ENCODE peak calls at places on chromosome 1, in ten cellular contexts. One of them, this sample, is unnamed.

GRCh38 chr1:203557390-203557789 is 63.4 kb downstream of the OPTC start:
- DNase-seq in HCT116: no peak
- DNase-seq in ovary: peak
- DNase-seq in brain microvascular endothelial cell: peak
- DNase-seq in HL-60: no peak
- DNase-seq in testis: no peak
- DNase-seq in astrocyte of the spinal cord: no peak
- DNase-seq in esophagus squamous epithelium: no peak
- DNase-seq in lower lobe of right lung: no peak
- DNase-seq in tibial nerve: no peak
- DNase-seq in this sample: peak

GRCh38 chr1:94296018-94296417 is 58.6 kb upstream of the ARHGAP29 start:
- DNase-seq in HCT116: no peak
- DNase-seq in ovary: no peak
- DNase-seq in brain microvascular endothelial cell: peak
- DNase-seq in HL-60: no peak
- DNase-seq in testis: no peak
- DNase-seq in astrocyte of the spinal cord: peak
- DNase-seq in esophagus squamous epithelium: no peak
- DNase-seq in lower lobe of right lung: no peak
- DNase-seq in tibial nerve: no peak
- DNase-seq in this sample: peak

GRCh38 chr1:11383553-11384169 is 95.3 kb upstream of the DISP3 start:
- DNase-seq in HCT116: no peak
- DNase-seq in ovary: no peak
- DNase-seq in brain microvascular endothelial cell: no peak
- DNase-seq in HL-60: peak
- DNase-seq in testis: no peak
- DNase-seq in astrocyte of the spinal cord: no peak
- DNase-seq in esophagus squamous epithelium: no peak
- DNase-seq in lower lobe of right lung: no peak
- DNase-seq in tibial nerve: no peak
- DNase-seq in this sample: no peak

GRCh38 chr1:200428482-200429205 is 18.8 kb upstream of the ZNF281 start:
- DNase-seq in HCT116: no peak
- DNase-seq in ovary: no peak
- DNase-seq in brain microvascular endothelial cell: peak
- DNase-seq in HL-60: no peak
- DNase-seq in testis: no peak
- DNase-seq in astrocyte of the spinal cord: peak
- DNase-seq in esophagus squamous epithelium: no peak
- DNase-seq in lower lobe of right lung: no peak
- DNase-seq in tibial nerve: no peak
- DNase-seq in this sample: peak

GRCh38 chr1:68409426-68409825 is 40.3 kb downstream of the RPE65 start:
- DNase-seq in HCT116: no peak
- DNase-seq in ovary: no peak
- DNase-seq in brain microvascular endothelial cell: no peak
- DNase-seq in HL-60: no peak
- DNase-seq in testis: no peak
- DNase-seq in astrocyte of the spinal cord: no peak
- DNase-seq in esophagus squamous epithelium: no peak
- DNase-seq in lower lobe of right lung: no peak
- DNase-seq in tibial nerve: no peak
- DNase-seq in this sample: peak

GRCh38 chr1:30618335-30618747 is 105.0 kb downstream of the MATN1 start:
- DNase-seq in HCT116: peak
- DNase-seq in ovary: no peak
- DNase-seq in brain microvascular endothelial cell: no peak
- DNase-seq in HL-60: no peak
- DNase-seq in testis: no peak
- DNase-seq in astrocyte of the spinal cord: no peak
- DNase-seq in esophagus squamous epithelium: no peak
- DNase-seq in lower lobe of right lung: no peak
- DNase-seq in tibial nerve: no peak
- DNase-seq in this sample: peak

GRCh38 chr1:75614455-75615379 is 3.8 kb upstream of the SLC44A5 start:
- DNase-seq in HCT116: peak
- DNase-seq in ovary: peak
- DNase-seq in brain microvascular endothelial cell: no peak
- DNase-seq in HL-60: peak
- DNase-seq in testis: peak
- DNase-seq in astrocyte of the spinal cord: peak
- DNase-seq in esophagus squamous epithelium: no peak
- DNase-seq in lower lobe of right lung: peak
- DNase-seq in tibial nerve: no peak
- DNase-seq in this sample: peak

GRCh38 chr1:172647110-172647564 is 11.8 kb upstream of the FASLG start:
- DNase-seq in HCT116: no peak
- DNase-seq in ovary: no peak
- DNase-seq in brain microvascular endothelial cell: no peak
- DNase-seq in HL-60: no peak
- DNase-seq in testis: no peak
- DNase-seq in astrocyte of the spinal cord: no peak
- DNase-seq in esophagus squamous epithelium: no peak
- DNase-seq in lower lobe of right lung: no peak
- DNase-seq in tibial nerve: no peak
- DNase-seq in this sample: no peak

GRCh38 chr1:215845224-215845902 is 278.3 kb downstream of the KCTD3 start:
- DNase-seq in HCT116: peak
- DNase-seq in ovary: no peak
- DNase-seq in brain microvascular endothelial cell: peak
- DNase-seq in HL-60: no peak
- DNase-seq in testis: no peak
- DNase-seq in astrocyte of the spinal cord: peak
- DNase-seq in esophagus squamous epithelium: no peak
- DNase-seq in lower lobe of right lung: no peak
- DNase-seq in tibial nerve: no peak
- DNase-seq in this sample: peak

GRCh38 chr1:89904219-89904980 is 83.6 kb downstream of the LRRC8D start:
- DNase-seq in HCT116: no peak
- DNase-seq in ovary: no peak
- DNase-seq in brain microvascular endothelial cell: no peak
- DNase-seq in HL-60: no peak
- DNase-seq in testis: no peak
- DNase-seq in astrocyte of the spinal cord: no peak
- DNase-seq in esophagus squamous epithelium: no peak
- DNase-seq in lower lobe of right lung: no peak
- DNase-seq in tibial nerve: no peak
- DNase-seq in this sample: no peak

GRCh38 chr1:21814241-21814918 is 2.3 kb downstream of the LDLRAD2 start:
- DNase-seq in HCT116: no peak
- DNase-seq in ovary: no peak
- DNase-seq in brain microvascular endothelial cell: no peak
- DNase-seq in HL-60: peak
- DNase-seq in testis: peak
- DNase-seq in astrocyte of the spinal cord: no peak
- DNase-seq in esophagus squamous epithelium: no peak
- DNase-seq in lower lobe of right lung: peak
- DNase-seq in tibial nerve: no peak
- DNase-seq in this sample: no peak
- TF ChIP-seq CTCF in HCT116: peak
- TF ChIP-seq CTCF in ovary: no peak
- TF ChIP-seq CTCF in brain microvascular endothelial cell: peak
- TF ChIP-seq CTCF in HL-60: peak
- TF ChIP-seq CTCF in testis: peak
- TF ChIP-seq CTCF in astrocyte of the spinal cord: peak
- TF ChIP-seq CTCF in esophagus squamous epithelium: peak
- TF ChIP-seq CTCF in lower lobe of right lung: peak
- TF ChIP-seq CTCF in tibial nerve: peak
- TF ChIP-seq CTCF in this sample: peak

GRCh38 chr1:29320541-29320940 is 84.2 kb downstream of the PTPRU start:
- DNase-seq in HCT116: no peak
- DNase-seq in ovary: no peak
- DNase-seq in brain microvascular endothelial cell: no peak
- DNase-seq in HL-60: no peak
- DNase-seq in testis: no peak
- DNase-seq in astrocyte of the spinal cord: no peak
- DNase-seq in esophagus squamous epithelium: no peak
- DNase-seq in lower lobe of right lung: no peak
- DNase-seq in tibial nerve: no peak
- DNase-seq in this sample: no peak

GRCh38 chr1:29318724-29319123 is 82.4 kb downstream of the PTPRU start:
- DNase-seq in HCT116: no peak
- DNase-seq in ovary: no peak
- DNase-seq in brain microvascular endothelial cell: no peak
- DNase-seq in HL-60: no peak
- DNase-seq in testis: no peak
- DNase-seq in astrocyte of the spinal cord: no peak
- DNase-seq in esophagus squamous epithelium: no peak
- DNase-seq in lower lobe of right lung: no peak
- DNase-seq in tibial nerve: no peak
- DNase-seq in this sample: no peak

GRCh38 chr1:29317916-29318530 is 81.7 kb downstream of the PTPRU start:
- DNase-seq in HCT116: no peak
- DNase-seq in ovary: no peak
- DNase-seq in brain microvascular endothelial cell: no peak
- DNase-seq in HL-60: no peak
- DNase-seq in testis: no peak
- DNase-seq in astrocyte of the spinal cord: no peak
- DNase-seq in esophagus squamous epithelium: no peak
- DNase-seq in lower lobe of right lung: no peak
- DNase-seq in tibial nerve: no peak
- DNase-seq in this sample: no peak

GRCh38 chr1:29321176-29321575 is 84.9 kb downstream of the PTPRU start:
- DNase-seq in HCT116: no peak
- DNase-seq in ovary: no peak
- DNase-seq in brain microvascular endothelial cell: no peak
- DNase-seq in HL-60: no peak
- DNase-seq in testis: no peak
- DNase-seq in astrocyte of the spinal cord: no peak
- DNase-seq in esophagus squamous epithelium: no peak
- DNase-seq in lower lobe of right lung: no peak
- DNase-seq in tibial nerve: no peak
- DNase-seq in this sample: no peak

GRCh38 chr1:29319300-29320110 is 83.2 kb downstream of the PTPRU start:
- DNase-seq in HCT116: no peak
- DNase-seq in ovary: no peak
- DNase-seq in brain microvascular endothelial cell: no peak
- DNase-seq in HL-60: no peak
- DNase-seq in testis: no peak
- DNase-seq in astrocyte of the spinal cord: no peak
- DNase-seq in esophagus squamous epithelium: no peak
- DNase-seq in lower lobe of right lung: no peak
- DNase-seq in tibial nerve: no peak
- DNase-seq in this sample: no peak
- H3K4me3 ChIP-seq in HCT116: no peak
- H3K4me3 ChIP-seq in ovary: no peak
- H3K4me3 ChIP-seq in brain microvascular endothelial cell: no peak
- H3K4me3 ChIP-seq in HL-60: no peak
- H3K4me3 ChIP-seq in testis: no peak
- H3K4me3 ChIP-seq in astrocyte of the spinal cord: no peak
- H3K4me3 ChIP-seq in esophagus squamous epithelium: no peak
- H3K4me3 ChIP-seq in lower lobe of right lung: no peak
- H3K4me3 ChIP-seq in tibial nerve: no peak
- H3K4me3 ChIP-seq in this sample: no peak

GRCh38 chr1:197744979-197745378 is 30.3 kb downstream of the DENND1B start:
- DNase-seq in HCT116: no peak
- DNase-seq in ovary: no peak
- DNase-seq in brain microvascular endothelial cell: no peak
- DNase-seq in HL-60: no peak
- DNase-seq in testis: no peak
- DNase-seq in astrocyte of the spinal cord: no peak
- DNase-seq in esophagus squamous epithelium: no peak
- DNase-seq in lower lobe of right lung: no peak
- DNase-seq in tibial nerve: no peak
- DNase-seq in this sample: no peak
- TF ChIP-seq CTCF in HCT116: no peak
- TF ChIP-seq CTCF in ovary: no peak
- TF ChIP-seq CTCF in brain microvascular endothelial cell: no peak
- TF ChIP-seq CTCF in HL-60: no peak
- TF ChIP-seq CTCF in testis: no peak
- TF ChIP-seq CTCF in astrocyte of the spinal cord: no peak
- TF ChIP-seq CTCF in esophagus squamous epithelium: no peak
- TF ChIP-seq CTCF in lower lobe of right lung: no peak
- TF ChIP-seq CTCF in tibial nerve: no peak
- TF ChIP-seq CTCF in this sample: no peak

GRCh38 chr1:31934706-31935629 is 3.2 kb downstream of the PTP4A2 start:
- DNase-seq in HCT116: no peak
- DNase-seq in ovary: no peak
- DNase-seq in brain microvascular endothelial cell: no peak
- DNase-seq in HL-60: no peak
- DNase-seq in testis: no peak
- DNase-seq in astrocyte of the spinal cord: peak
- DNase-seq in esophagus squamous epithelium: no peak
- DNase-seq in lower lobe of right lung: no peak
- DNase-seq in tibial nerve: no peak
- DNase-seq in this sample: peak
- H3K4me3 ChIP-seq in HCT116: peak
- H3K4me3 ChIP-seq in ovary: peak
- H3K4me3 ChIP-seq in brain microvascular endothelial cell: peak
- H3K4me3 ChIP-seq in HL-60: no peak
- H3K4me3 ChIP-seq in testis: no peak
- H3K4me3 ChIP-seq in astrocyte of the spinal cord: peak
- H3K4me3 ChIP-seq in esophagus squamous epithelium: peak
- H3K4me3 ChIP-seq in lower lobe of right lung: peak
- H3K4me3 ChIP-seq in tibial nerve: no peak
- H3K4me3 ChIP-seq in this sample: peak

GRCh38 chr1:98939471-98939870 is 65.2 kb downstream of the PLPPR5 start:
- DNase-seq in HCT116: no peak
- DNase-seq in ovary: no peak
- DNase-seq in brain microvascular endothelial cell: no peak
- DNase-seq in HL-60: no peak
- DNase-seq in testis: no peak
- DNase-seq in astrocyte of the spinal cord: no peak
- DNase-seq in esophagus squamous epithelium: no peak
- DNase-seq in lower lobe of right lung: no peak
- DNase-seq in tibial nerve: no peak
- DNase-seq in this sample: peak

GRCh38 chr1:98940680-98941079 is 64.0 kb downstream of the PLPPR5 start:
- DNase-seq in HCT116: no peak
- DNase-seq in ovary: no peak
- DNase-seq in brain microvascular endothelial cell: peak
- DNase-seq in HL-60: no peak
- DNase-seq in testis: no peak
- DNase-seq in astrocyte of the spinal cord: peak
- DNase-seq in esophagus squamous epithelium: no peak
- DNase-seq in lower lobe of right lung: no peak
- DNase-seq in tibial nerve: no peak
- DNase-seq in this sample: peak

GRCh38 chr1:98940069-98940468 is 64.6 kb downstream of the PLPPR5 start:
- DNase-seq in HCT116: no peak
- DNase-seq in ovary: no peak
- DNase-seq in brain microvascular endothelial cell: no peak
- DNase-seq in HL-60: no peak
- DNase-seq in testis: no peak
- DNase-seq in astrocyte of the spinal cord: no peak
- DNase-seq in esophagus squamous epithelium: no peak
- DNase-seq in lower lobe of right lung: no peak
- DNase-seq in tibial nerve: no peak
- DNase-seq in this sample: no peak
- TF ChIP-seq CTCF in HCT116: no peak
- TF ChIP-seq CTCF in ovary: no peak
- TF ChIP-seq CTCF in brain microvascular endothelial cell: no peak
- TF ChIP-seq CTCF in HL-60: no peak
- TF ChIP-seq CTCF in testis: no peak
- TF ChIP-seq CTCF in astrocyte of the spinal cord: no peak
- TF ChIP-seq CTCF in esophagus squamous epithelium: no peak
- TF ChIP-seq CTCF in lower lobe of right lung: no peak
- TF ChIP-seq CTCF in tibial nerve: no peak
- TF ChIP-seq CTCF in this sample: no peak

This sample was measured in AG10803.